ENCODE peak calls at places on chromosomes 4 and X, in eight cellular contexts. C is astrocyte of the spinal cord, M is HFF-Myc, J is heart left ventricle, E is colonic mucosa, I is ovary, Q is IMR-90, W is GM23338. Z is an unnamed sample.

GRCh38 chr4:112550728-112551127 is 34.7 kb upstream of the NEUROG2 start:
- DNase-seq in C (peak), J (no peak), E (no peak), W (no peak), M (no peak), I (no peak), Q (peak), Z (no peak)

GRCh38 chrX:131650637-131651410 is 107.0 kb downstream of the OR13H1 start:
- DNase-seq in M (no peak), E (no peak), W (no peak), Q (no peak), I (no peak), C (peak), J (no peak), Z (no peak)

GRCh38 chr4:87068591-87069021 is 133.8 kb downstream of the AFF1 start:
- DNase-seq in Q (no peak), W (no peak), I (no peak), E (no peak), J (peak), M (no peak), C (no peak), Z (no peak)

GRCh38 chr4:184684491-184685189 is 35.1 kb downstream of the PRIMPOL start:
- DNase-seq in J (no peak), M (no peak), E (no peak), W (no peak), Q (peak), C (no peak), I (no peak), Z (peak)

GRCh38 chrX:105552395-105552794 is 269.9 kb upstream of the NRK start:
- DNase-seq in E (no peak), C (peak), J (no peak), Q (no peak), I (no peak), M (no peak), W (no peak), Z (peak)

GRCh38 chrX:104833401-104833800 is 267.4 kb downstream of the IL1RAPL2 start:
- DNase-seq in J (no peak), E (no peak), C (peak), W (no peak), M (no peak), I (no peak), Q (no peak), Z (peak)

GRCh38 chr4:139509727-139510410 is 46.1 kb downstream of the SETD7 start:
- DNase-seq in E (no peak), J (peak), Q (no peak), W (peak), C (no peak), I (no peak), M (no peak), Z (peak)

GRCh38 chr4:80049402-80049801 is 23.6 kb downstream of the ANTXR2 start:
- DNase-seq in I (no peak), J (no peak), M (no peak), C (no peak), W (peak), Q (no peak), E (no peak), Z (no peak)

GRCh38 chr4:112167790-112168189 is 22.5 kb downstream of the FAM241A start:
- DNase-seq in M (no peak), Q (peak), C (no peak), W (no peak), E (no peak), J (no peak), I (no peak), Z (no peak)

GRCh38 chrX:70196961-70197805 is 19.9 kb downstream of the DGAT2L6 start:
- DNase-seq in M (no peak), Q (peak), I (peak), C (peak), W (peak), E (peak), J (no peak), Z (peak)

GRCh38 chrX:110012818-110013484 is 10.0 kb downstream of the TMEM164 start:
- DNase-seq in J (no peak), M (no peak), Q (no peak), I (no peak), E (no peak), W (no peak), C (no peak), Z (no peak)

GRCh38 chr4:81816362-81816761 is 344.7 kb upstream of the RASGEF1B start:
- DNase-seq in E (no peak), J (no peak), Q (no peak), C (no peak), M (no peak), I (no peak), W (no peak), Z (no peak)

GRCh38 chrX:110145854-110146253 is 142.9 kb downstream of the TMEM164 start:
- DNase-seq in E (no peak), C (peak), J (no peak), M (no peak), W (peak), I (no peak), Q (peak), Z (peak)

GRCh38 chr4:129145222-129145730 is 49.3 kb downstream of the C4orf33 start:
- DNase-seq in W (no peak), I (no peak), Q (no peak), J (no peak), C (no peak), E (no peak), M (no peak), Z (no peak)

DNA sequence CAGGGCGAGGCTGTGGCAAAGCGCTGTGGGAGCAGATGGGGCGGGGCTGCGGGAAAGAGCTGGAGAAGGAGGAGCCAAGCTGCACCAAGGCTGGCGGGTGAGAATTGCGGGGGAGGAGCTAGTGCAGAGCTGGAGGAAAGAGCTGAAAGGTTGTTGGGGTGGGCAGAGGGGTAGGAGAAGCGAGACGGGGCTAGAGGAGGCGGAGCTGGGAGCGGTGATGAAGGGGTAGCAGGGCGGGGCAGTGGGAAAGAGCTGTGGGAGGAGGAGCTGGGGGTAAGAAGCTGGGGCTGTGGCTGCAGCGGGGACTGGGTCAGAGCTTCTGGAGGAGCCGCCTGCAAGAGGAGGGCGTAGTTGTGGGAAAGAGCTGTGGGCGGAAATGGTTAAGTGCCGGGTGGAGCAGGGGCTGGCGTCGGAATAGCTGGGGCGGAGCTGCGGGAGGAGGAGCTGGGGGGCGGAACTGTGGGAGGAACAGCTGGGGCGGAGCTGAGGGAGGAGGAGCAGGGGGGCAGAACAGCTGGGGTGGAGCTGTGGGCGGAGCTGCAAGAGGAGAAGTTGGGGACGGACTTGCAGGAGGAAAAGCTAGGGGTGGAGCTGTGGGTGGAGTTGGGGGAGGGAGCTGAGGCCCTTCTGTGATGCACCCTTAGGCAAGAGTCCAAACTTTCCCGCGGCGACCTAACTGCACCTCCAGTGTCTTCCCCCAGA is 1.9 kb upstream of the EOLA2 start:
- DNase-seq in E (peak), W (peak), C (peak), Q (peak), I (peak), M (peak), J (peak), Z (peak)
- TF ChIP-seq CTCF in E (peak), W (peak), C (no peak), Q (peak), I (no peak), M (no peak), J (no peak), Z (peak)

GRCh38 chr4:108426493-108426892 is 193.9 kb upstream of the RPL34 start:
- DNase-seq in J (no peak), E (no peak), W (no peak), M (no peak), I (no peak), C (peak), Q (peak), Z (no peak)
- H3K4me3 ChIP-seq in J (no peak), E (no peak), W (no peak), M (no peak), I (no peak), C (no peak), Q (no peak), Z (no peak)

DNA sequence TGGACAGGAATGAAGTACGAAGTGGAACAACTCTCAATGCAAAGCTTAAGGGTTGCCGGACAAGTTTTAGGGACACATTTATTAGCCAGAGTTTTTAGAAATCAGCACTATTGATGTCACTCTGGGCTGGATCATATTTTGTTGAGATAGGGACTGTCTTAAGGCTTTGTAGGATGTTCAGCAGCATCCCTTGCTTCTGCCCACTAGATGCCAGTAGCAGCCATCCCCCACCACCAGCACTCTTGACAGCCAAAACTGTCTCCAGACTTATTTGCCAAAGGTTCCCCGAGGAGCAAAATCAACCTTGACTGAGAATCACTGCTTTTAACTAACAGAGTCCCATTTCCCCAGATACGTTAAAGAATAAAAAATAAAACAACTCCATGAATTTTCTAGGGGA is 1497.3 kb downstream of the STIM2 start:
- DNase-seq in C (no peak), Q (peak), E (no peak), J (no peak), M (no peak), W (peak), I (no peak), Z (no peak)
- TF ChIP-seq CTCF in C (peak), Q (peak), E (no peak), J (no peak), M (peak), W (peak), I (no peak), Z (peak)

GRCh38 chr4:143355540-143356217 is 19.0 kb downstream of the GAB1 start:
- DNase-seq in J (no peak), I (no peak), E (no peak), C (no peak), M (no peak), Q (peak), W (peak), Z (peak)
- H3K4me3 ChIP-seq in J (no peak), I (no peak), E (no peak), C (no peak), M (no peak), Q (no peak), W (peak), Z (no peak)

GRCh38 chrX:114626323-114626722 is 42.4 kb downstream of the HTR2C start:
- DNase-seq in M (no peak), W (peak), I (no peak), C (peak), Q (peak), J (no peak), E (no peak), Z (peak)
- TF ChIP-seq CTCF in M (peak), W (peak), I (no peak), C (peak), Q (peak), J (peak), E (peak), Z (peak)

GRCh38 chr4:25031077-25031606 is 396 bp upstream of the LGI2 start:
- DNase-seq in I (peak), J (peak), E (no peak), M (no peak), C (peak), W (peak), Q (no peak), Z (peak)
- H3K4me3 ChIP-seq in I (peak), J (peak), E (peak), M (no peak), C (peak), W (peak), Q (peak), Z (no peak)

GRCh38 chr4:104693601-104694201 is 199.0 kb upstream of the CXXC4 start:
- DNase-seq in M (no peak), E (no peak), Q (peak), W (peak), I (no peak), C (peak), J (no peak), Z (peak)
- TF ChIP-seq CTCF in M (no peak), E (no peak), Q (peak), W (peak), I (no peak), C (peak), J (peak), Z (peak)

GRCh38 chr4:153788419-153789276 is at the start of gene SFRP2:
- DNase-seq in I (no peak), Q (no peak), M (no peak), E (no peak), C (no peak), W (peak), J (no peak), Z (no peak)
- H3K4me3 ChIP-seq in I (peak), Q (no peak), M (peak), E (no peak), C (no peak), W (peak), J (peak), Z (no peak)

GRCh38 chr4:124939908-124940307 is 227.4 kb upstream of the ANKRD50 start:
- DNase-seq in W (no peak), E (no peak), J (no peak), C (no peak), Q (no peak), M (no peak), I (no peak), Z (no peak)
- TF ChIP-seq CTCF in W (no peak), E (no peak), J (no peak), C (no peak), Q (no peak), M (no peak), I (no peak), Z (no peak)

DNA sequence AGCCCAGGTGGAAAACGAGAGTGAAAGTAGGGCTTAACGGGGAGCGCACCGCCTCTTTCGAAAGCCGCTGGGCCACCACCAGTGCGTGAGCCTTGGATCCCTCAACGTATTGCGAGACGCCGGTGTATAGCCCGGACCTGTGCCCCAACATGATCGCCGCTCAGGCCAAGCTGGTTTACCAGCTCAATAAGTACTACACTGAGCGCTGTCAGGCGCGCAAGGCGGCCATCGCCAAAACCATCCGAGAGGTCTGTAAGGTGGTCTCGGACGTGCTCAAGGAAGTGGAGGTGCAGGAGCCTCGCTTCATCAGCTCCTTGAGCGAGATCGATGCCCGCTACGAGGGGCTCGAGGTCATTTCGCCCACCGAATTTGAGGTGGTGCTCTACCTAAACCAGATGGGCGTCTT is 933 bp downstream of the MAB21L2 start:
- DNase-seq in C (peak), I (no peak), M (no peak), E (no peak), J (peak), W (peak), Q (peak), Z (no peak)
- H3K4me3 ChIP-seq in C (peak), I (peak), M (peak), E (peak), J (peak), W (peak), Q (peak), Z (peak)